ENCODE peak calls at places on chromosomes 3 and 15, in six cellular contexts. E is breast epithelium, Z is body of pancreas, I is gastrocnemius medialis, R is uterus, S is A549. L is an unnamed sample.

GRCh38 chr3:190053919-190054672 is 66.6 kb downstream of the P3H2 start:
- DNase-seq in E (no peak), Z (no peak), I (no peak), R (no peak), S (peak), L (no peak)

GRCh38 chr15:83653639-83654378 is at the start of gene ADAMTSL3:
- DNase-seq in E (peak), Z (peak), I (no peak), R (peak), S (peak), L (peak)

GRCh38 chr15:50744601-50745000 is 20.9 kb downstream of the SPPL2A start:
- DNase-seq in E (no peak), Z (no peak), I (no peak), R (no peak), S (no peak), L (no peak)

GRCh38 chr3:106963446-106963845 is 413.8 kb upstream of the CCDC54 start:
- DNase-seq in E (no peak), Z (no peak), I (no peak), R (no peak), S (no peak), L (no peak)

GRCh38 chr3:51943451-51944391 is 1.6 kb downstream of the PARP3 start:
- DNase-seq in E (no peak), Z (no peak), I (no peak), R (no peak), S (no peak), L (no peak)

GRCh38 chr3:110966966-110967663 is 104.5 kb upstream of the NECTIN3 start:
- DNase-seq in E (no peak), Z (no peak), I (no peak), R (no peak), S (no peak), L (no peak)

GRCh38 chr15:51054535-51054934 is 40.2 kb downstream of the TNFAIP8L3 start:
- DNase-seq in E (no peak), Z (no peak), I (no peak), R (no peak), S (no peak), L (no peak)

GRCh38 chr3:129599073-129599472 is 7.4 kb downstream of the PLXND1 start:
- DNase-seq in E (no peak), Z (no peak), I (no peak), R (no peak), S (no peak), L (no peak)

GRCh38 chr15:35477853-35478252 is 68.1 kb downstream of the DPH6 start:
- DNase-seq in E (no peak), Z (no peak), I (no peak), R (no peak), S (no peak), L (no peak)

GRCh38 chr15:76147906-76148553 is 88.2 kb downstream of the TMEM266 start:
- DNase-seq in E (no peak), Z (peak), I (no peak), R (peak), S (peak), L (peak)

GRCh38 chr15:99239545-99240198 is 9.7 kb downstream of the TTC23 start:
- DNase-seq in E (no peak), Z (no peak), I (no peak), R (no peak), S (no peak), L (no peak)

GRCh38 chr15:56758770-56759449 is 25.6 kb upstream of the ZNF280D start:
- DNase-seq in E (no peak), Z (no peak), I (no peak), R (no peak), S (peak), L (no peak)

GRCh38 chr3:74067296-74067695 is 442.6 kb upstream of the PDZRN3 start:
- DNase-seq in E (no peak), Z (peak), I (no peak), R (no peak), S (no peak), L (no peak)

GRCh38 chr15:78149068-78149804 is at the start of gene IDH3A:
- DNase-seq in E (peak), Z (peak), I (peak), R (peak), S (peak), L (peak)
- TF ChIP-seq POLR2A in E (peak), Z (peak), I (peak), R (peak), S (peak), L (peak)

GRCh38 chr3:94137377-94137776 is 74.5 kb downstream of the NSUN3 start:
- DNase-seq in E (no peak), Z (no peak), I (no peak), R (no peak), S (no peak), L (no peak)
- H3K4me3 ChIP-seq in E (no peak), Z (no peak), I (no peak), R (no peak), S (no peak), L (no peak)

DNA sequence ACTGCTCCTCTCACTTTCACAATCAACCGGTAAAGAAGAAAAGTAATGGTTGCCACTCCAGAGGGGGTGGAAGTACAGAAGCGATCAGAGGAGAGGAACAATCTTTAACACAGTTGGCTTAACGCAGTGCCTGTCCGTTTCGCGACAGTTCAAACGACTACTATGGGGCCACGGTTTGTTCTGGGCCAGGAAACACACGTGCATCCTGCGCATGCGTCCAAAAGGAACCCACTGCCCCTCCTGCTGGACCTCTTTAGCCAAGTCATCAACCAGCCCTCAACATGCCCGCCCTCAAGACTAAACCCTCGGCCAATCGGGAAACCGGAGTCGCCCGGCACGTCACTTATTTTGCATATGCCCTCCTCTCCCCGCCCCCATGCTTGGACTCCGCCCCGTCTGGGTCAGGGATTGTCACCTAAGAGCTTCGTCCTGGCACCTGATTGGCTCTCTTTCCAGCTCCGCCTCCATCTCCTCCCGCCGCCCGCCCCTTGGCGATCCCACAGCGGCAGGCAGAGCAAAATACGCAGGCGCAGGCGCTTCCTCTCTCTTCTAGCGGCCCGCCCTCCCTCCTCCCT is 345 bp upstream of the CDV3 start:
- DNase-seq in E (peak), Z (peak), I (peak), R (peak), S (peak), L (peak)
- TF ChIP-seq POLR2A in E (peak), Z (no peak), I (no peak), R (peak), S (peak), L (peak)

DNA sequence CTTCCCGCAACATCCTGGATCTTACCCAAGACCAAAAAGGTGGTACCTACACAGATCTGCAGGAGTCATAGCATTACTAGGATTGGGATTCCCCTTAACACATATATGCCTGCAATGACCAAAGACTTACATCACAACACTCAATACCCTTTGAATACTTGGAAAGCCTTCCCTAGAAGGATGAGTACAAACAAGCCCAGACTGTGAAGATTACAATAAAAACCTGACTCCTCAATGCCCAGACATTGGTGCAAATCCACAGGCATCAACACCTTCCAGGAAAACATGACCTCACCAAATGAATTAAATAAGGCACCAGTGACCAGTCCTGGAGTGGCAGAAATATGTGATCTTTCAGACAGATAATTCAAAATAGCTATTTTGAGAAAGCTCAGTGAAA is 326.8 kb downstream of the TBL1XR1 start:
- DNase-seq in E (no peak), Z (no peak), I (no peak), R (no peak), S (no peak), L (no peak)
- H3K4me3 ChIP-seq in E (no peak), Z (no peak), I (no peak), R (no peak), S (no peak), L (no peak)

DNA sequence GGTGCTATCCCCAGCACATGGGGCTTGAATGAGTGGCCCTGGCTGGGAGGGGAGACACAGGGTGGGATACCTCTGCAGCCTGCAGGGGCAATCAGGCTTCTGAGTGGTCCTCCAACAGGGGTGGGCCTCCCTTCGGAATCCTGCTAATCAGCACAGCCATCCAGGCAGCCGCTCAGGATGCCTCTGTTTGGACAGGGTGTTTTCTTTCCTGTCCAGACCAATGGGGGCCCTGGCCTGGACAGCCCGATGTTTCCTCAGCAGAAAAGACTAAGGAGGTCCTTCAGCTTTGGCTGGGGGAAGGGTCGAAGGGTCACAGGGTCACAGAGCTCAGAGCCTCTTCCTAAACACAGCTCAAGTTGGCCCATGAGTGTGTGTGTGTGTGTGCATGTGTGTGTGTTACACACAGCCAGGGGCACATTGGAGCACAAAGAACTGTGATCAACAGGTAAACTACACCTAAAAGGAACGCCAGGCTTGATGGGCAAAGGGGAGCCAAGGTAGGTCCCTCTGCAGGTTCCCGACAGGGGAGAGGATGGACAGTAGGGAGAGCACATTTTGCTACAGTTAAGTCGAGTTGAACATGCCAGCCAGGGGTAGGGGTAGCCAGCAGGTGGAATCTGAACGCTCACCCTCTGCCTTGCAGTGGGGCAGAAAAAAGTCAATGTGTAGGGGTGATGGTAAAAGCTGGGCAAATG is 1.1 kb upstream of the HAPLN3 start:
- DNase-seq in E (no peak), Z (no peak), I (no peak), R (no peak), S (no peak), L (no peak)
- TF ChIP-seq POLR2A in E (no peak), Z (no peak), I (no peak), R (no peak), S (no peak), L (no peak)

DNA sequence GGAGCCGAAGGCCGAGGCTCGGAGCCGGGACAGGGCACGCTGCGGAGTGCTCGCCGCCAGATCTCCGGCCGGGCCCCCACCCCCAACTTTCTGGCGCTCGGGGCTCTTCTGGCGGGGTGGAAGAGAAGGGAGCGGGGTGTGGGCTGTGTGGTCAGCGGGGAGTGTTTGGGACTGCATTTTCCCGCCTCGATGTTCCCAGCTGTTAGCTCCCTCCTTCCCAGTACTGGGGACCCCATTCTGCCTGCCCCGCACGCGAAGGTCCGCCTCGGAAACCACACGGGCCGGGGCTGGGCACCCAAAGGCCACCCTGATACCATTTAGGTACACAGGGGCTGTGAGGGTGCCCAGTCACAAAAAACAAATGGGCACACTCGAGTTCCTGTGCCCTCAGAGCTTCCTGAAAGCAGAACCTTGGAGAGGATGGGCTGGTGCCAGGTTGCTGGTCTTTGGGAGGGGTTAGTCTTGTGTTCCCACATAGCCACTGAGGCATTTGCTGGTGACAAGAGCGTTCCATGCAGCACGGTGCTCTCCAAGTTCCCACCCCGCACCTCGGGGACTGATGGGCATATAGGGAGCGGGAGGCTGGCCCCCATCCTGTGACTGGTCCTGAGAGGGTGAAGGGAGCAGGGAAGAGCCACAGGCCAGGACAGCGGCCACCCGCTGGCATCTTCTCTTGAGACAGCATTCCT is 621 bp downstream of the TYRO3 start:
- DNase-seq in E (peak), Z (peak), I (no peak), R (peak), S (no peak), L (no peak)
- H3K4me3 ChIP-seq in E (peak), Z (peak), I (peak), R (peak), S (peak), L (peak)

GRCh38 chr3:174846055-174846454 is 13.1 kb upstream of the NAALADL2 start:
- DNase-seq in E (no peak), Z (no peak), I (no peak), R (no peak), S (no peak), L (no peak)

DNA sequence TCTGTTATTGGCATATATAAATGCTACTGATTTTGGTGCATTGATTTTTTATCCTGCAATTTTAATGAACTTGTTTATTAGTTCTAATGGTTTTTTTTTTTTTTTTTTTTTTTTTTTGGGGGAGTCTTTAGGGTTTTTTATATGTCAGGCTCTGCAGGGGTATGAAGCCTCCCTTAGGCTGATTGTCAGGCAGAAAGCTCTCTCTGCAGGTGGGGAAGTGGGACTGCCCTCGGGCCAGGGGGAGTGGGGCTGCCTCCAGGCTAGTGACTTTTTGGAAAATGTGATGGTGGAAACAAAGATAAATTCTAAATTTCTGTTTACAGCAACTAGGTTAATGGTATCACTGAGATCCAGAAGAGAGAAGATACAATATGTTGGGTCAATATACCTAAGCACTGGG is 14.4 kb upstream of the NAALADL2 start:
- DNase-seq in E (no peak), Z (no peak), I (no peak), R (no peak), S (no peak), L (no peak)
- TF ChIP-seq POLR2A in E (no peak), Z (no peak), I (no peak), R (no peak), S (no peak), L (no peak)

L was measured in transverse colon.